ENCODE peak calls at places on chromosomes 7 and 10, in seven cellular contexts. One of them, this sample, is unnamed. For H3K4me1, the result is how much of the 10 kb centered on the place peaks cover.

GRCh38 chr10:51685768-51686167 is 13.6 kb downstream of the CSTF2T start:
- DNase-seq in mesenchymal stem cell: peak
- DNase-seq in neuronal stem cell: no peak
- DNase-seq in right cardiac atrium: no peak
- DNase-seq in sigmoid colon: no peak
- DNase-seq in A549: no peak
- DNase-seq in pancreas: no peak
- DNase-seq in this sample: no peak

GRCh38 chr7:39644170-39644569 is 20.8 kb downstream of the RALA start:
- DNase-seq in mesenchymal stem cell: peak
- DNase-seq in neuronal stem cell: no peak
- DNase-seq in right cardiac atrium: no peak
- DNase-seq in sigmoid colon: no peak
- DNase-seq in A549: no peak
- DNase-seq in pancreas: no peak
- DNase-seq in this sample: no peak

GRCh38 chr7:123977081-123977480 is 52.0 kb downstream of the SPAM1 start:
- DNase-seq in mesenchymal stem cell: no peak
- DNase-seq in neuronal stem cell: no peak
- DNase-seq in right cardiac atrium: no peak
- DNase-seq in sigmoid colon: no peak
- DNase-seq in A549: no peak
- DNase-seq in pancreas: no peak
- DNase-seq in this sample: no peak

GRCh38 chr7:127666602-127667001 is 14.6 kb downstream of the SND1 start:
- DNase-seq in mesenchymal stem cell: no peak
- DNase-seq in neuronal stem cell: no peak
- DNase-seq in right cardiac atrium: no peak
- DNase-seq in sigmoid colon: no peak
- DNase-seq in A549: no peak
- DNase-seq in pancreas: no peak
- DNase-seq in this sample: no peak

GRCh38 chr7:157526604-157527003 is 189.8 kb downstream of the DNAJB6 start:
- DNase-seq in mesenchymal stem cell: no peak
- DNase-seq in neuronal stem cell: no peak
- DNase-seq in right cardiac atrium: no peak
- DNase-seq in sigmoid colon: no peak
- DNase-seq in A549: no peak
- DNase-seq in pancreas: no peak
- DNase-seq in this sample: peak

GRCh38 chr10:129192344-129193128 is 274.5 kb upstream of the MGMT start:
- DNase-seq in mesenchymal stem cell: no peak
- DNase-seq in neuronal stem cell: no peak
- DNase-seq in right cardiac atrium: peak
- DNase-seq in sigmoid colon: peak
- DNase-seq in A549: no peak
- DNase-seq in pancreas: no peak
- DNase-seq in this sample: peak

GRCh38 chr7:112103246-112103645 is 103.0 kb downstream of the DOCK4 start:
- DNase-seq in mesenchymal stem cell: peak
- DNase-seq in neuronal stem cell: no peak
- DNase-seq in right cardiac atrium: no peak
- DNase-seq in sigmoid colon: no peak
- DNase-seq in A549: no peak
- DNase-seq in pancreas: no peak
- DNase-seq in this sample: no peak

GRCh38 chr10:114392112-114392835 is 12.0 kb downstream of the AFAP1L2 start:
- DNase-seq in mesenchymal stem cell: no peak
- DNase-seq in neuronal stem cell: no peak
- DNase-seq in right cardiac atrium: peak
- DNase-seq in sigmoid colon: peak
- DNase-seq in A549: no peak
- DNase-seq in pancreas: no peak
- DNase-seq in this sample: no peak

GRCh38 chr7:39700165-39700564 is 76.8 kb downstream of the RALA start:
- DNase-seq in mesenchymal stem cell: no peak
- DNase-seq in neuronal stem cell: no peak
- DNase-seq in right cardiac atrium: no peak
- DNase-seq in sigmoid colon: no peak
- DNase-seq in A549: no peak
- DNase-seq in pancreas: no peak
- DNase-seq in this sample: no peak

GRCh38 chr10:6741561-6741960 is 161.5 kb upstream of the PRKCQ start:
- DNase-seq in mesenchymal stem cell: peak
- DNase-seq in neuronal stem cell: no peak
- DNase-seq in right cardiac atrium: no peak
- DNase-seq in sigmoid colon: no peak
- DNase-seq in A549: no peak
- DNase-seq in pancreas: no peak
- DNase-seq in this sample: no peak

GRCh38 chr7:137950967-137951366 is 50.9 kb downstream of the CREB3L2 start:
- DNase-seq in mesenchymal stem cell: no peak
- DNase-seq in neuronal stem cell: no peak
- DNase-seq in right cardiac atrium: no peak
- DNase-seq in sigmoid colon: no peak
- DNase-seq in A549: no peak
- DNase-seq in pancreas: no peak
- DNase-seq in this sample: no peak

GRCh38 chr10:22600516-22600915 is 113.9 kb downstream of the PIP4K2A start:
- DNase-seq in mesenchymal stem cell: no peak
- DNase-seq in neuronal stem cell: no peak
- DNase-seq in right cardiac atrium: no peak
- DNase-seq in sigmoid colon: no peak
- DNase-seq in A549: no peak
- DNase-seq in pancreas: no peak
- DNase-seq in this sample: no peak

GRCh38 chr10:22599048-22599561 is 115.3 kb downstream of the PIP4K2A start:
- DNase-seq in mesenchymal stem cell: peak
- DNase-seq in neuronal stem cell: no peak
- DNase-seq in right cardiac atrium: no peak
- DNase-seq in sigmoid colon: no peak
- DNase-seq in A549: no peak
- DNase-seq in pancreas: no peak
- DNase-seq in this sample: no peak

GRCh38 chr10:22603581-22603980 is 110.8 kb downstream of the PIP4K2A start:
- DNase-seq in mesenchymal stem cell: no peak
- DNase-seq in neuronal stem cell: no peak
- DNase-seq in right cardiac atrium: no peak
- DNase-seq in sigmoid colon: no peak
- DNase-seq in A549: no peak
- DNase-seq in pancreas: no peak
- DNase-seq in this sample: no peak

GRCh38 chr10:22599636-22600228 is 114.6 kb downstream of the PIP4K2A start:
- DNase-seq in mesenchymal stem cell: no peak
- DNase-seq in neuronal stem cell: no peak
- DNase-seq in right cardiac atrium: no peak
- DNase-seq in sigmoid colon: no peak
- DNase-seq in A549: no peak
- DNase-seq in pancreas: no peak
- DNase-seq in this sample: no peak

DNA sequence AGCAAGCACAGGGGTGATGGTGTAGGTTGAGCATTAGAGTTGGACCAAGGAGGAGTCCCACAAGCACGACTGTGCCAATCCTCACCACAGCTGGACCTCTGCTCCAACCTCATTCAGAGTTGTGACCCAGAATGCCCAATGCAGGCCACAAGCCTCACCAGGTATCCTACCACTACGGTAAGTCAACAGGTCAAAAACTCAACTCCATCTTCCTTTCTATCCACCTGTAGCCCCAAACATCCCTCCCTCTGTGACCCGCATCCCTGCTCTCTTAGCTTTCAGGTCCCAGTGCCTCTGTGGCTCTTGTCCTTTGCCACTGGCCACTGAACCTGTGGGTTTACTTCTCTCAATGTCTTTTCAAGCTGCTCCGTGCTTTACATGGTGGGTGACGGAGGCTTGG is 112.8 kb downstream of the PIP4K2A start:
- DNase-seq in mesenchymal stem cell: no peak
- DNase-seq in neuronal stem cell: no peak
- DNase-seq in right cardiac atrium: no peak
- DNase-seq in sigmoid colon: no peak
- DNase-seq in A549: no peak
- DNase-seq in pancreas: no peak
- DNase-seq in this sample: no peak
- H3K4me1 ChIP-seq in mesenchymal stem cell: under half
- H3K4me1 ChIP-seq in neuronal stem cell: under half
- H3K4me1 ChIP-seq in right cardiac atrium: under half
- H3K4me1 ChIP-seq in sigmoid colon: under half
- H3K4me1 ChIP-seq in A549: under half
- H3K4me1 ChIP-seq in pancreas: under half
- H3K4me1 ChIP-seq in this sample: under half

DNA sequence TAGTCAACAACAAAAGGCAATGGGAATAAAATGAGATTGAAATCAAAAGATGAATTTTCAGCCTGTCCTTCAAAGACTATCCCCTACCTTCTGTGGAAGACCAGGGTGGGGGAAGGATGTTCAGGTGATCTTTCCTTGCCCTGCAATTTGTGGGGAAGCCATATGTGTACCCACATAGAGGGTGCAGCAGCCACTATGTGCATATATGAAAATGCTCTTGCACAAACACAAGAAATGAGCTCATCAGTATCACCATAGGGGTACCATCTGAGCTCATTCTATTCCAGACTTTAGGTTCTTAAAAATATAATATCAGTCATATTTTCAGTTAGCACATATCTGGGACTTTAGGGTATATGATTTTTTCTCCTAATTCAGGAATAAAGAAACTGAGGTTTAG is 17.7 kb downstream of the GIMAP5 start:
- DNase-seq in mesenchymal stem cell: no peak
- DNase-seq in neuronal stem cell: no peak
- DNase-seq in right cardiac atrium: no peak
- DNase-seq in sigmoid colon: no peak
- DNase-seq in A549: no peak
- DNase-seq in pancreas: no peak
- DNase-seq in this sample: no peak
- H3K27ac ChIP-seq in mesenchymal stem cell: no peak
- H3K27ac ChIP-seq in neuronal stem cell: no peak
- H3K27ac ChIP-seq in right cardiac atrium: peak
- H3K27ac ChIP-seq in sigmoid colon: no peak
- H3K27ac ChIP-seq in A549: no peak
- H3K27ac ChIP-seq in pancreas: no peak
- H3K27ac ChIP-seq in this sample: peak

GRCh38 chr10:17022898-17023297 is 106.7 kb downstream of the CUBN start:
- DNase-seq in mesenchymal stem cell: peak
- DNase-seq in neuronal stem cell: no peak
- DNase-seq in right cardiac atrium: no peak
- DNase-seq in sigmoid colon: no peak
- DNase-seq in A549: no peak
- DNase-seq in pancreas: no peak
- DNase-seq in this sample: no peak

GRCh38 chr10:17025444-17026295 is 103.9 kb downstream of the CUBN start:
- DNase-seq in mesenchymal stem cell: peak
- DNase-seq in neuronal stem cell: no peak
- DNase-seq in right cardiac atrium: no peak
- DNase-seq in sigmoid colon: peak
- DNase-seq in A549: peak
- DNase-seq in pancreas: no peak
- DNase-seq in this sample: no peak

GRCh38 chr10:17023386-17024298 is 106.0 kb downstream of the CUBN start:
- DNase-seq in mesenchymal stem cell: peak
- DNase-seq in neuronal stem cell: no peak
- DNase-seq in right cardiac atrium: no peak
- DNase-seq in sigmoid colon: peak
- DNase-seq in A549: peak
- DNase-seq in pancreas: no peak
- DNase-seq in this sample: peak

GRCh38 chr10:17022399-17022798 is 107.2 kb downstream of the CUBN start:
- DNase-seq in mesenchymal stem cell: peak
- DNase-seq in neuronal stem cell: no peak
- DNase-seq in right cardiac atrium: peak
- DNase-seq in sigmoid colon: no peak
- DNase-seq in A549: no peak
- DNase-seq in pancreas: no peak
- DNase-seq in this sample: no peak

DNA sequence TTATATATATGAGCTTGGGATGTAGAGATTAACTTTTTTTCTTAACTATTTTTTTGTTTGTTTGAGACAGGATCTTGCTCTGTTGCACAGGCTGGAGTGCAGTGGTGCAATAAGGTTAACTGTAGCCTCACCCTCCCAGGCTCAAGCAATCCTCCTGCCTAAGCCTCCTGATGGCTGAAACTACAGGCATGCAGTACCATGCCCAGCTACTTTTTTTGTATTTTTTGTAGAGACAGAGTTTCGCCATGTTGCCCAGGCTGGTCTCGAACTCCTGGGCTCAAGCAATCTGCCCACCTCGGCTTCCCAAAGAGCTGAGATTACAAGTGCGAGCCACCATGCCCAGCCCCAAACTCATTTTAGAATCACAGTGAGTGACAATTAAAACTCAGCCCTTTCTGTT is 105.2 kb downstream of the CUBN start:
- DNase-seq in mesenchymal stem cell: peak
- DNase-seq in neuronal stem cell: no peak
- DNase-seq in right cardiac atrium: no peak
- DNase-seq in sigmoid colon: no peak
- DNase-seq in A549: no peak
- DNase-seq in pancreas: no peak
- DNase-seq in this sample: no peak
- H3K4me1 ChIP-seq in mesenchymal stem cell: under half
- H3K4me1 ChIP-seq in neuronal stem cell: under half
- H3K4me1 ChIP-seq in right cardiac atrium: under half
- H3K4me1 ChIP-seq in sigmoid colon: under half
- H3K4me1 ChIP-seq in A549: under half
- H3K4me1 ChIP-seq in pancreas: under half
- H3K4me1 ChIP-seq in this sample: under half

GRCh38 chr7:107539824-107540223 is 23.9 kb downstream of the COG5 start:
- DNase-seq in mesenchymal stem cell: no peak
- DNase-seq in neuronal stem cell: no peak
- DNase-seq in right cardiac atrium: no peak
- DNase-seq in sigmoid colon: no peak
- DNase-seq in A549: no peak
- DNase-seq in pancreas: no peak
- DNase-seq in this sample: no peak
- H3K27ac ChIP-seq in mesenchymal stem cell: no peak
- H3K27ac ChIP-seq in neuronal stem cell: no peak
- H3K27ac ChIP-seq in right cardiac atrium: no peak
- H3K27ac ChIP-seq in sigmoid colon: no peak
- H3K27ac ChIP-seq in A549: no peak
- H3K27ac ChIP-seq in pancreas: no peak
- H3K27ac ChIP-seq in this sample: no peak

GRCh38 chr10:124741281-124741921 is 2.8 kb downstream of the FAM53B start:
- DNase-seq in mesenchymal stem cell: peak
- DNase-seq in neuronal stem cell: peak
- DNase-seq in right cardiac atrium: peak
- DNase-seq in sigmoid colon: peak
- DNase-seq in A549: peak
- DNase-seq in pancreas: peak
- DNase-seq in this sample: peak
- H3K4me1 ChIP-seq in mesenchymal stem cell: under half
- H3K4me1 ChIP-seq in neuronal stem cell: under half
- H3K4me1 ChIP-seq in right cardiac atrium: under half
- H3K4me1 ChIP-seq in sigmoid colon: half or more
- H3K4me1 ChIP-seq in A549: under half
- H3K4me1 ChIP-seq in pancreas: half or more
- H3K4me1 ChIP-seq in this sample: under half